ENCODE peak calls at places on chromosome 20, in five cellular contexts. One of them, this sample, is unnamed.

GRCh38 chr20:8946036-8946926 is 122.6 kb upstream of the PLCB4 start:
- DNase-seq in prostate gland: no peak
- DNase-seq in fibroblast of the aortic adventitia: no peak
- DNase-seq in tibial artery: no peak
- DNase-seq in GM06990: no peak
- DNase-seq in this sample: no peak

GRCh38 chr20:43895235-43895634 is 19.4 kb upstream of the TOX2 start:
- DNase-seq in prostate gland: no peak
- DNase-seq in fibroblast of the aortic adventitia: peak
- DNase-seq in tibial artery: no peak
- DNase-seq in GM06990: no peak
- DNase-seq in this sample: no peak

GRCh38 chr20:47198254-47198671 is 158.2 kb downstream of the ZMYND8 start:
- DNase-seq in prostate gland: no peak
- DNase-seq in fibroblast of the aortic adventitia: no peak
- DNase-seq in tibial artery: no peak
- DNase-seq in GM06990: no peak
- DNase-seq in this sample: no peak

GRCh38 chr20:52118233-52118632 is 73.3 kb downstream of the ZFP64 start:
- DNase-seq in prostate gland: no peak
- DNase-seq in fibroblast of the aortic adventitia: no peak
- DNase-seq in tibial artery: no peak
- DNase-seq in GM06990: no peak
- DNase-seq in this sample: no peak

GRCh38 chr20:7516631-7517051 is 423.6 kb downstream of the HAO1 start:
- DNase-seq in prostate gland: no peak
- DNase-seq in fibroblast of the aortic adventitia: peak
- DNase-seq in tibial artery: no peak
- DNase-seq in GM06990: no peak
- DNase-seq in this sample: peak

GRCh38 chr20:17421493-17421892 is 109.7 kb downstream of the BFSP1 start:
- DNase-seq in prostate gland: no peak
- DNase-seq in fibroblast of the aortic adventitia: peak
- DNase-seq in tibial artery: no peak
- DNase-seq in GM06990: no peak
- DNase-seq in this sample: no peak

GRCh38 chr20:25040438-25040831 is 17.5 kb downstream of the ACSS1 start:
- DNase-seq in prostate gland: peak
- DNase-seq in fibroblast of the aortic adventitia: peak
- DNase-seq in tibial artery: peak
- DNase-seq in GM06990: no peak
- DNase-seq in this sample: peak

GRCh38 chr20:25025091-25025861 is 32.7 kb downstream of the ACSS1 start:
- DNase-seq in prostate gland: no peak
- DNase-seq in fibroblast of the aortic adventitia: no peak
- DNase-seq in tibial artery: peak
- DNase-seq in GM06990: no peak
- DNase-seq in this sample: no peak

GRCh38 chr20:41355192-41355591 is 11.4 kb downstream of the EMILIN3 start:
- DNase-seq in prostate gland: no peak
- DNase-seq in fibroblast of the aortic adventitia: no peak
- DNase-seq in tibial artery: no peak
- DNase-seq in GM06990: no peak
- DNase-seq in this sample: no peak

GRCh38 chr20:36335187-36335870 is 29.2 kb downstream of the DLGAP4 start:
- DNase-seq in prostate gland: no peak
- DNase-seq in fibroblast of the aortic adventitia: no peak
- DNase-seq in tibial artery: no peak
- DNase-seq in GM06990: no peak
- DNase-seq in this sample: no peak

GRCh38 chr20:55264825-55265224 is 740.5 kb downstream of the CBLN4 start:
- DNase-seq in prostate gland: no peak
- DNase-seq in fibroblast of the aortic adventitia: no peak
- DNase-seq in tibial artery: no peak
- DNase-seq in GM06990: no peak
- DNase-seq in this sample: no peak

GRCh38 chr20:24027229-24027628 is 38.6 kb upstream of the GGTLC1 start:
- DNase-seq in prostate gland: peak
- DNase-seq in fibroblast of the aortic adventitia: peak
- DNase-seq in tibial artery: no peak
- DNase-seq in GM06990: peak
- DNase-seq in this sample: no peak

GRCh38 chr20:48928832-48929725 is 7.6 kb downstream of the ARFGEF2 start:
- DNase-seq in prostate gland: peak
- DNase-seq in fibroblast of the aortic adventitia: peak
- DNase-seq in tibial artery: peak
- DNase-seq in GM06990: no peak
- DNase-seq in this sample: no peak

GRCh38 chr20:49558826-49559225 is 9.1 kb downstream of the PTGIS start:
- DNase-seq in prostate gland: no peak
- DNase-seq in fibroblast of the aortic adventitia: no peak
- DNase-seq in tibial artery: no peak
- DNase-seq in GM06990: no peak
- DNase-seq in this sample: no peak

GRCh38 chr20:3177746-3178477 is 4.6 kb upstream of the LZTS3 start:
- DNase-seq in prostate gland: no peak
- DNase-seq in fibroblast of the aortic adventitia: no peak
- DNase-seq in tibial artery: no peak
- DNase-seq in GM06990: no peak
- DNase-seq in this sample: no peak

GRCh38 chr20:32050851-32051556 is 1.0 kb upstream of the HCK start:
- DNase-seq in prostate gland: no peak
- DNase-seq in fibroblast of the aortic adventitia: no peak
- DNase-seq in tibial artery: peak
- DNase-seq in GM06990: peak
- DNase-seq in this sample: no peak

GRCh38 chr20:51800769-51801219 is 1.5 kb downstream of the SALL4 start:
- DNase-seq in prostate gland: peak
- DNase-seq in fibroblast of the aortic adventitia: peak
- DNase-seq in tibial artery: no peak
- DNase-seq in GM06990: no peak
- DNase-seq in this sample: no peak

GRCh38 chr20:478949-479429 is 16.7 kb upstream of the TBC1D20 start:
- DNase-seq in prostate gland: peak
- DNase-seq in fibroblast of the aortic adventitia: peak
- DNase-seq in tibial artery: no peak
- DNase-seq in GM06990: peak
- DNase-seq in this sample: peak

GRCh38 chr20:6395695-6396094 is 272.9 kb upstream of the FERMT1 start:
- DNase-seq in prostate gland: no peak
- DNase-seq in fibroblast of the aortic adventitia: no peak
- DNase-seq in tibial artery: no peak
- DNase-seq in GM06990: no peak
- DNase-seq in this sample: no peak

GRCh38 chr20:3612795-3613560 is 50.2 kb downstream of the GFRA4 start:
- DNase-seq in prostate gland: no peak
- DNase-seq in fibroblast of the aortic adventitia: peak
- DNase-seq in tibial artery: no peak
- DNase-seq in GM06990: no peak
- DNase-seq in this sample: peak

GRCh38 chr20:59920944-59921343 is 12.5 kb downstream of the SYCP2 start:
- DNase-seq in prostate gland: no peak
- DNase-seq in fibroblast of the aortic adventitia: no peak
- DNase-seq in tibial artery: no peak
- DNase-seq in GM06990: no peak
- DNase-seq in this sample: no peak

GRCh38 chr20:40815156-40816038 is 126.4 kb upstream of the MAFB start:
- DNase-seq in prostate gland: no peak
- DNase-seq in fibroblast of the aortic adventitia: no peak
- DNase-seq in tibial artery: no peak
- DNase-seq in GM06990: no peak
- DNase-seq in this sample: no peak

GRCh38 chr20:53900380-53900999 is 169.9 kb downstream of the BCAS1 start:
- DNase-seq in prostate gland: no peak
- DNase-seq in fibroblast of the aortic adventitia: peak
- DNase-seq in tibial artery: no peak
- DNase-seq in GM06990: no peak
- DNase-seq in this sample: peak

GRCh38 chr20:10366898-10367419 is 67.1 kb downstream of the MKKS start:
- DNase-seq in prostate gland: no peak
- DNase-seq in fibroblast of the aortic adventitia: no peak
- DNase-seq in tibial artery: no peak
- DNase-seq in GM06990: no peak
- DNase-seq in this sample: no peak

GRCh38 chr20:7637184-7637583 is 303.1 kb downstream of the HAO1 start:
- DNase-seq in prostate gland: no peak
- DNase-seq in fibroblast of the aortic adventitia: peak
- DNase-seq in tibial artery: no peak
- DNase-seq in GM06990: no peak
- DNase-seq in this sample: no peak

GRCh38 chr20:25295386-25296093 is 47.7 kb downstream of the PYGB start:
- DNase-seq in prostate gland: no peak
- DNase-seq in fibroblast of the aortic adventitia: no peak
- DNase-seq in tibial artery: peak
- DNase-seq in GM06990: no peak
- DNase-seq in this sample: peak

GRCh38 chr20:49268600-49269365 is 9.1 kb downstream of the ZNFX1 start:
- DNase-seq in prostate gland: no peak
- DNase-seq in fibroblast of the aortic adventitia: peak
- DNase-seq in tibial artery: no peak
- DNase-seq in GM06990: no peak
- DNase-seq in this sample: peak

GRCh38 chr20:59004763-59005522 is 2.1 kb downstream of the CTSZ start:
- DNase-seq in prostate gland: no peak
- DNase-seq in fibroblast of the aortic adventitia: no peak
- DNase-seq in tibial artery: peak
- DNase-seq in GM06990: peak
- DNase-seq in this sample: no peak

GRCh38 chr20:18705906-18706305 is 107.7 kb upstream of the SCP2D1 start:
- DNase-seq in prostate gland: no peak
- DNase-seq in fibroblast of the aortic adventitia: peak
- DNase-seq in tibial artery: no peak
- DNase-seq in GM06990: no peak
- DNase-seq in this sample: no peak

GRCh38 chr20:10651227-10651990 is 22.4 kb downstream of the JAG1 start:
- DNase-seq in prostate gland: peak
- DNase-seq in fibroblast of the aortic adventitia: no peak
- DNase-seq in tibial artery: no peak
- DNase-seq in GM06990: no peak
- DNase-seq in this sample: no peak

GRCh38 chr20:21693322-21693721 is 12.1 kb upstream of the PAX1 start:
- DNase-seq in prostate gland: no peak
- DNase-seq in fibroblast of the aortic adventitia: no peak
- DNase-seq in tibial artery: no peak
- DNase-seq in GM06990: no peak
- DNase-seq in this sample: no peak
- TF ChIP-seq CTCF in prostate gland: peak
- TF ChIP-seq CTCF in fibroblast of the aortic adventitia: no peak
- TF ChIP-seq CTCF in tibial artery: no peak
- TF ChIP-seq CTCF in GM06990: peak
- TF ChIP-seq CTCF in this sample: no peak

DNA sequence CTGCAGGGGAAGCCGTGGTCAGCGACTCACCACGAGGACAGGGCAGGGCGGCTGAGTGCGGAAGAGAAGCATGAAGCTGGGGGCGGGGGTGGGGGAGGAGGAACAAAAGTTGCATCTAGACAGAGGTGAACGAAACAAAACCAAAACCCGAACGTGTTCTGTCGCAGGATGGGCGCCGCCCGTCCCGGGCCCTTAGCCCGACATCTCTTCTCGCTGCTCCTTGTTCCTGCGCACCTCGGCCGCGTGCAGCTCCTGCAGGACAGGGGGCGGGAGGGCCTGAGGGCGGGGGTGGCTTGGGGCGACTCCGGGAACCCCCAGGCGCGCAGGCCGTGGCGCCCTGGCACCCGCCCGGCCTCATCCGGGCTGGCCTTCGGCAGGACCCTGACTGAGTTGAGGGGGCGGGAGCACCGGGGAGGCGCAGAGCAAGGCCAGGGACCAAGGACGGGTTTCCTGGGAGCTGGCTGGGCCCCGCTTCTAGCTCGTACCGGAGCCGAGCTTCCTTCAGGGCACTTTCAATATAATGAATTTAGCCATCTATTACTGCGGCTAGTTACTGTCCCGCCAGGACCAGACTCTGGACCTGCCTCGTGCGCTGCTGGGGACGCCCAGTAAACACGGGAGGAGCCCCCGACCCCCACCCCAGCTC is 12.0 kb downstream of the STMN3 start:
- DNase-seq in prostate gland: no peak
- DNase-seq in fibroblast of the aortic adventitia: no peak
- DNase-seq in tibial artery: peak
- DNase-seq in GM06990: peak
- DNase-seq in this sample: no peak
- H3K4me3 ChIP-seq in prostate gland: peak
- H3K4me3 ChIP-seq in fibroblast of the aortic adventitia: peak
- H3K4me3 ChIP-seq in tibial artery: peak
- H3K4me3 ChIP-seq in GM06990: peak
- H3K4me3 ChIP-seq in this sample: peak

GRCh38 chr20:57094991-57095390 is 171.4 kb downstream of the BMP7 start:
- DNase-seq in prostate gland: no peak
- DNase-seq in fibroblast of the aortic adventitia: no peak
- DNase-seq in tibial artery: no peak
- DNase-seq in GM06990: no peak
- DNase-seq in this sample: no peak

GRCh38 chr20:57093766-57094165 is 172.7 kb downstream of the BMP7 start:
- DNase-seq in prostate gland: no peak
- DNase-seq in fibroblast of the aortic adventitia: no peak
- DNase-seq in tibial artery: no peak
- DNase-seq in GM06990: no peak
- DNase-seq in this sample: no peak

GRCh38 chr20:57097245-57097935 is 169.1 kb downstream of the BMP7 start:
- DNase-seq in prostate gland: no peak
- DNase-seq in fibroblast of the aortic adventitia: no peak
- DNase-seq in tibial artery: no peak
- DNase-seq in GM06990: no peak
- DNase-seq in this sample: no peak

GRCh38 chr20:57094171-57094891 is 172.1 kb downstream of the BMP7 start:
- DNase-seq in prostate gland: no peak
- DNase-seq in fibroblast of the aortic adventitia: no peak
- DNase-seq in tibial artery: no peak
- DNase-seq in GM06990: no peak
- DNase-seq in this sample: no peak

GRCh38 chr20:57095426-57095825 is 171.0 kb downstream of the BMP7 start:
- DNase-seq in prostate gland: no peak
- DNase-seq in fibroblast of the aortic adventitia: no peak
- DNase-seq in tibial artery: no peak
- DNase-seq in GM06990: no peak
- DNase-seq in this sample: no peak
- TF ChIP-seq CTCF in prostate gland: no peak
- TF ChIP-seq CTCF in fibroblast of the aortic adventitia: no peak
- TF ChIP-seq CTCF in tibial artery: no peak
- TF ChIP-seq CTCF in GM06990: no peak
- TF ChIP-seq CTCF in this sample: no peak

GRCh38 chr20:45362804-45363610 is at the start of gene SYS1:
- DNase-seq in prostate gland: peak
- DNase-seq in fibroblast of the aortic adventitia: peak
- DNase-seq in tibial artery: peak
- DNase-seq in GM06990: peak
- DNase-seq in this sample: peak

GRCh38 chr20:45359069-45359405 is 3.9 kb upstream of the SYS1 start:
- DNase-seq in prostate gland: no peak
- DNase-seq in fibroblast of the aortic adventitia: no peak
- DNase-seq in tibial artery: peak
- DNase-seq in GM06990: no peak
- DNase-seq in this sample: peak

GRCh38 chr20:45361794-45362193 is 1.2 kb upstream of the SYS1 start:
- DNase-seq in prostate gland: no peak
- DNase-seq in fibroblast of the aortic adventitia: no peak
- DNase-seq in tibial artery: no peak
- DNase-seq in GM06990: no peak
- DNase-seq in this sample: no peak

GRCh38 chr20:45358282-45359068 is 4.5 kb upstream of the SYS1 start:
- DNase-seq in prostate gland: peak
- DNase-seq in fibroblast of the aortic adventitia: peak
- DNase-seq in tibial artery: peak
- DNase-seq in GM06990: no peak
- DNase-seq in this sample: peak

GRCh38 chr20:45359406-45360148 is 3.4 kb upstream of the SYS1 start:
- DNase-seq in prostate gland: no peak
- DNase-seq in fibroblast of the aortic adventitia: peak
- DNase-seq in tibial artery: peak
- DNase-seq in GM06990: no peak
- DNase-seq in this sample: no peak
- H3K4me3 ChIP-seq in prostate gland: no peak
- H3K4me3 ChIP-seq in fibroblast of the aortic adventitia: no peak
- H3K4me3 ChIP-seq in tibial artery: no peak
- H3K4me3 ChIP-seq in GM06990: no peak
- H3K4me3 ChIP-seq in this sample: no peak

This sample was measured in foreskin fibroblast.